ENCODE peak calls at places on chromosomes 7 and 10, in five cellular contexts. U, C, Z, A and S are unnamed samples. For H3K9me3, the result is how much of the 10 kb centered on the place peaks cover.

GRCh38 chr10:27240891-27241639 is 468 bp upstream of the ACBD5 start:
- DNase-seq in U (no peak), C (no peak), Z (peak), A (peak), S (peak)

GRCh38 chr7:150994141-150994837 is 3.5 kb downstream of the NOS3 start:
- DNase-seq in U (no peak), C (no peak), Z (no peak), A (no peak), S (no peak)

GRCh38 chr10:8182841-8183240 is 128.4 kb downstream of the GATA3 start:
- DNase-seq in U (no peak), C (no peak), Z (no peak), A (no peak), S (no peak)

GRCh38 chr10:47264797-47265281 is 35.2 kb upstream of the GDF10 start:
- DNase-seq in U (no peak), C (no peak), Z (no peak), A (peak), S (no peak)

GRCh38 chr10:88886557-88886956 is 6.5 kb downstream of the STAMBPL1 start:
- DNase-seq in U (no peak), C (no peak), Z (no peak), A (no peak), S (no peak)

GRCh38 chr7:11507929-11508328 is 324.1 kb downstream of the THSD7A start:
- DNase-seq in U (no peak), C (no peak), Z (no peak), A (no peak), S (no peak)

GRCh38 chr7:44531421-44532380 is 9.4 kb downstream of the NPC1L1 start:
- DNase-seq in U (no peak), C (no peak), Z (no peak), A (no peak), S (no peak)

GRCh38 chr7:17915796-17916195 is 24.5 kb downstream of the SNX13 start:
- DNase-seq in U (no peak), C (no peak), Z (no peak), A (no peak), S (no peak)

GRCh38 chr7:133796778-133797177 is 330.4 kb upstream of the LRGUK start:
- DNase-seq in U (no peak), C (no peak), Z (no peak), A (no peak), S (no peak)

GRCh38 chr10:93816123-93816747 is 58.5 kb downstream of the LGI1 start:
- DNase-seq in U (peak), C (peak), Z (peak), A (peak), S (peak)

GRCh38 chr7:26862806-26863205 is 1.6 kb downstream of the SKAP2 start:
- DNase-seq in U (no peak), C (no peak), Z (no peak), A (no peak), S (no peak)

GRCh38 chr7:26861050-26861449 is 3.3 kb downstream of the SKAP2 start:
- DNase-seq in U (no peak), C (no peak), Z (no peak), A (no peak), S (no peak)

GRCh38 chr7:26865094-26865388 is 651 bp upstream of the SKAP2 start:
- DNase-seq in U (no peak), C (no peak), Z (no peak), A (no peak), S (peak)

GRCh38 chr7:26863504-26864308 is 684 bp downstream of the SKAP2 start:
- DNase-seq in U (peak), C (no peak), Z (no peak), A (no peak), S (no peak)

GRCh38 chr7:26864309-26865093 is at the start of gene SKAP2:
- DNase-seq in U (peak), C (peak), Z (peak), A (peak), S (peak)
- TF ChIP-seq POLR2A in U (peak), C (peak), Z (peak), A (peak), S (peak)

GRCh38 chr7:63009771-63010170 is 988.9 kb upstream of the ZNF722 start:
- DNase-seq in U (no peak), C (no peak), Z (no peak), A (no peak), S (no peak)
- H3K9me3 ChIP-seq in U (under half), C (under half), Z (under half), A (under half), S (under half)

GRCh38 chr7:47795631-47796030 is 152.6 kb downstream of the PKD1L1 start:
- DNase-seq in U (peak), C (no peak), Z (no peak), A (no peak), S (no peak)

GRCh38 chr7:47796347-47796746 is 151.9 kb downstream of the PKD1L1 start:
- DNase-seq in U (peak), C (no peak), Z (no peak), A (no peak), S (no peak)

GRCh38 chr7:47801423-47801822 is 146.8 kb downstream of the PKD1L1 start:
- DNase-seq in U (no peak), C (no peak), Z (no peak), A (no peak), S (no peak)

GRCh38 chr7:47803029-47803428 is 145.2 kb downstream of the PKD1L1 start:
- DNase-seq in U (no peak), C (no peak), Z (no peak), A (no peak), S (no peak)

GRCh38 chr7:47799529-47799928 is 148.7 kb downstream of the PKD1L1 start:
- DNase-seq in U (peak), C (no peak), Z (no peak), A (no peak), S (no peak)
- TF ChIP-seq CTCF in U (no peak), C (no peak), Z (no peak), A (no peak), S (no peak)

GRCh38 chr10:100985336-100985735 is 2.0 kb downstream of the MRPL43 start:
- DNase-seq in U (no peak), C (no peak), Z (peak), A (no peak), S (no peak)
- TF ChIP-seq POLR2A in U (no peak), C (no peak), Z (peak), A (no peak), S (no peak)